ENCODE peak calls at places on chromosomes 16 and 17, in eight cellular contexts. One of them, this sample, is unnamed.

GRCh38 chr16:81447383-81448101 is 2.9 kb downstream of the CMIP start:
- DNase-seq in neuronal stem cell: no peak
- DNase-seq in HFFc6: no peak
- DNase-seq in activated CD4-positive, alpha-beta T cell treated with anti-CD3 and anti-CD28 coated beads, Interleukin-2, amount 50 U/mL, for 4 hours: no peak
- DNase-seq in left ventricle myocardium inferior: no peak
- DNase-seq in anterior cingulate cortex: no peak
- DNase-seq in psoas muscle: no peak
- DNase-seq in T-helper 17 cell: no peak
- DNase-seq in this sample: no peak

GRCh38 chr16:84360170-84360569 is 8.2 kb upstream of the ATP2C2 start:
- DNase-seq in neuronal stem cell: no peak
- DNase-seq in HFFc6: no peak
- DNase-seq in activated CD4-positive, alpha-beta T cell treated with anti-CD3 and anti-CD28 coated beads, Interleukin-2, amount 50 U/mL, for 4 hours: peak
- DNase-seq in left ventricle myocardium inferior: no peak
- DNase-seq in anterior cingulate cortex: no peak
- DNase-seq in psoas muscle: no peak
- DNase-seq in T-helper 17 cell: no peak
- DNase-seq in this sample: no peak

GRCh38 chr17:44083250-44083849 is 12.8 kb downstream of the G6PC3 start:
- DNase-seq in neuronal stem cell: no peak
- DNase-seq in HFFc6: no peak
- DNase-seq in activated CD4-positive, alpha-beta T cell treated with anti-CD3 and anti-CD28 coated beads, Interleukin-2, amount 50 U/mL, for 4 hours: no peak
- DNase-seq in left ventricle myocardium inferior: no peak
- DNase-seq in anterior cingulate cortex: no peak
- DNase-seq in psoas muscle: no peak
- DNase-seq in T-helper 17 cell: no peak
- DNase-seq in this sample: no peak

GRCh38 chr17:902463-902862 is 77.1 kb downstream of the NXN start:
- DNase-seq in neuronal stem cell: no peak
- DNase-seq in HFFc6: no peak
- DNase-seq in activated CD4-positive, alpha-beta T cell treated with anti-CD3 and anti-CD28 coated beads, Interleukin-2, amount 50 U/mL, for 4 hours: no peak
- DNase-seq in left ventricle myocardium inferior: no peak
- DNase-seq in anterior cingulate cortex: no peak
- DNase-seq in psoas muscle: no peak
- DNase-seq in T-helper 17 cell: no peak
- DNase-seq in this sample: no peak

GRCh38 chr17:77323413-77324171 is 182.8 kb downstream of the SEC14L1 start:
- DNase-seq in neuronal stem cell: no peak
- DNase-seq in HFFc6: peak
- DNase-seq in activated CD4-positive, alpha-beta T cell treated with anti-CD3 and anti-CD28 coated beads, Interleukin-2, amount 50 U/mL, for 4 hours: no peak
- DNase-seq in left ventricle myocardium inferior: no peak
- DNase-seq in anterior cingulate cortex: no peak
- DNase-seq in psoas muscle: peak
- DNase-seq in T-helper 17 cell: no peak
- DNase-seq in this sample: peak

GRCh38 chr17:81840826-81841778 is 6.3 kb upstream of the PPP1R27 start:
- DNase-seq in neuronal stem cell: no peak
- DNase-seq in HFFc6: no peak
- DNase-seq in activated CD4-positive, alpha-beta T cell treated with anti-CD3 and anti-CD28 coated beads, Interleukin-2, amount 50 U/mL, for 4 hours: no peak
- DNase-seq in left ventricle myocardium inferior: peak
- DNase-seq in anterior cingulate cortex: no peak
- DNase-seq in psoas muscle: peak
- DNase-seq in T-helper 17 cell: no peak
- DNase-seq in this sample: no peak

GRCh38 chr17:59165933-59166342 is 10.4 kb downstream of the PRR11 start:
- DNase-seq in neuronal stem cell: peak
- DNase-seq in HFFc6: peak
- DNase-seq in activated CD4-positive, alpha-beta T cell treated with anti-CD3 and anti-CD28 coated beads, Interleukin-2, amount 50 U/mL, for 4 hours: peak
- DNase-seq in left ventricle myocardium inferior: no peak
- DNase-seq in anterior cingulate cortex: peak
- DNase-seq in psoas muscle: no peak
- DNase-seq in T-helper 17 cell: peak
- DNase-seq in this sample: peak

GRCh38 chr16:79980650-79981521 is 380.3 kb upstream of the MAF start:
- DNase-seq in neuronal stem cell: peak
- DNase-seq in HFFc6: no peak
- DNase-seq in activated CD4-positive, alpha-beta T cell treated with anti-CD3 and anti-CD28 coated beads, Interleukin-2, amount 50 U/mL, for 4 hours: no peak
- DNase-seq in left ventricle myocardium inferior: no peak
- DNase-seq in anterior cingulate cortex: peak
- DNase-seq in psoas muscle: no peak
- DNase-seq in T-helper 17 cell: no peak
- DNase-seq in this sample: no peak

GRCh38 chr17:64357191-64357981 is 33.3 kb downstream of the PECAM1 start:
- DNase-seq in neuronal stem cell: no peak
- DNase-seq in HFFc6: peak
- DNase-seq in activated CD4-positive, alpha-beta T cell treated with anti-CD3 and anti-CD28 coated beads, Interleukin-2, amount 50 U/mL, for 4 hours: no peak
- DNase-seq in left ventricle myocardium inferior: peak
- DNase-seq in anterior cingulate cortex: no peak
- DNase-seq in psoas muscle: peak
- DNase-seq in T-helper 17 cell: no peak
- DNase-seq in this sample: peak

GRCh38 chr16:9854665-9855064 is 327.6 kb downstream of the GRIN2A start:
- DNase-seq in neuronal stem cell: no peak
- DNase-seq in HFFc6: no peak
- DNase-seq in activated CD4-positive, alpha-beta T cell treated with anti-CD3 and anti-CD28 coated beads, Interleukin-2, amount 50 U/mL, for 4 hours: no peak
- DNase-seq in left ventricle myocardium inferior: no peak
- DNase-seq in anterior cingulate cortex: no peak
- DNase-seq in psoas muscle: no peak
- DNase-seq in T-helper 17 cell: no peak
- DNase-seq in this sample: no peak

GRCh38 chr17:74037320-74037719 is 166.2 kb upstream of the RPL38 start:
- DNase-seq in neuronal stem cell: no peak
- DNase-seq in HFFc6: no peak
- DNase-seq in activated CD4-positive, alpha-beta T cell treated with anti-CD3 and anti-CD28 coated beads, Interleukin-2, amount 50 U/mL, for 4 hours: no peak
- DNase-seq in left ventricle myocardium inferior: no peak
- DNase-seq in anterior cingulate cortex: no peak
- DNase-seq in psoas muscle: no peak
- DNase-seq in T-helper 17 cell: no peak
- DNase-seq in this sample: no peak

This sample was measured in AG08396.